ENCODE peak calls at places on chromosomes 2 and 18, in five cellular contexts. I is GM12878, T is K562, O is IMR-90, V is SK-N-SH. U is an unnamed sample.

GRCh38 chr2:215619989-215620388 is 184.1 kb upstream of the FN1 start:
- DNase-seq in O (no peak), V (no peak), T (peak), I (no peak), U (no peak)

GRCh38 chr2:37688771-37689468 is 17.5 kb upstream of the CDC42EP3 start:
- DNase-seq in V (no peak), T (no peak), O (peak), I (no peak), U (no peak)

GRCh38 chr18:67400502-67401117 is 115.9 kb downstream of the DSEL start:
- DNase-seq in I (no peak), V (no peak), T (no peak), O (peak), U (no peak)

GRCh38 chr2:240846881-240847601 is 21.6 kb upstream of the AGXT start:
- DNase-seq in V (no peak), O (no peak), I (no peak), T (no peak), U (no peak)

GRCh38 chr2:88638743-88639142 is 11.5 kb upstream of the EIF2AK3 start:
- DNase-seq in O (no peak), T (no peak), V (no peak), I (no peak), U (no peak)

GRCh38 chr2:217402622-217403383 is 542.9 kb upstream of the TNP1 start:
- DNase-seq in T (no peak), V (no peak), O (no peak), I (no peak), U (no peak)

GRCh38 chr2:37713258-37713700 is 41.8 kb upstream of the CDC42EP3 start:
- DNase-seq in I (peak), V (no peak), T (no peak), O (peak), U (no peak)

GRCh38 chr18:5738561-5738960 is 156.8 kb downstream of the TMEM200C start:
- DNase-seq in T (no peak), O (no peak), V (no peak), I (no peak), U (no peak)

GRCh38 chr2:27059141-27059820 is 7.8 kb downstream of the AGBL5 start:
- DNase-seq in T (no peak), V (no peak), I (no peak), O (no peak), U (no peak)

GRCh38 chr2:151973013-151973900 is 125.6 kb downstream of the CACNB4 start:
- DNase-seq in I (no peak), T (no peak), O (no peak), V (peak), U (peak)

GRCh38 chr18:30093376-30093775 is 949.2 kb downstream of the DSC3 start:
- DNase-seq in V (no peak), O (peak), T (no peak), I (no peak), U (no peak)

GRCh38 chr2:84375020-84375419 is 84.1 kb downstream of the SUCLG1 start:
- DNase-seq in T (no peak), V (no peak), I (no peak), O (no peak), U (no peak)
- TF ChIP-seq MXI1 in T (no peak), V (no peak), I (no peak), O (no peak), U (no peak)

DNA sequence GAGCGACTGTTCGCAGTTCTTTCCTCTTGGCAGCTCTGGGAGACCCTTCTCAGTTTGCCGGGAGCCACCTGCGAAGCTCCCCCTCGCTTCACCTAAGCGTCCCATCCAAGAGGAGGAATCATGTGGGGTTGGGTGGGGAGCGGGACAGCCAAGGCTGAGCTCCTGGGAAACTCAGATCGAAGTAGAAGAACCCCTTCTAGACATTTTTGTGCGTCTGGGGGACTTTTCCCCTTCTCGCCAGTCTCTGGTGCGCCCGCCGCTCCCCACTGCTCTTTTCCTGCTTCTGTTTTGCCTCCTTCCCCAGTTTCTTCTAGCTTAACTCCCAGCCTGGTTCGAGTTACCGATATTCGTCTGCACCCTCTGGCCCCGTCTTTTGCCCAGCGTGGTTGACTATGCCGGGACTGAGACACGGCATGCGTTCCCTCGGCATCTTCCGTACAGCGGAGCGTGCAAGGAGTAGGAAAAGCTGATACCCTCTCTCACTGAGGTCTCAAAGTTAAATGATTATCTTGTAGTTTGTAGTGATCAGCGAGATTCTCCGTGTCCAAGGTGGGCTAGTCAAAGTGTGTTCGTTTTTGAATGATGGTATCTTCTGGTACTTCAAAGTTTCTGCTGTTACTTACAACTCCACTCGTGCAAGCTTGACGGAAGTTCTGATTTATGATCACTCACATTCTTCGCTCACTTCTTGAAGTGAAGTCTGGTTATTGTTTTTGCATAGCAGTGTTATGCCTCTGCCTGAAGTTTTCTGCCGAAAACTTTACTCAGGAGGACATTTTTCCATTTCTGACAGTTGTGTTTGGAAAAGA is 664 bp downstream of the CAMKMT start:
- DNase-seq in V (peak), I (peak), O (peak), T (peak), U (peak)
- TF ChIP-seq MXI1 in V (peak), I (peak), O (peak), T (no peak), U (no peak)

GRCh38 chr18:79343567-79344207 is 52.0 kb upstream of the NFATC1 start:
- DNase-seq in V (no peak), T (no peak), I (no peak), O (no peak), U (peak)
- TF ChIP-seq MXI1 in V (no peak), T (no peak), I (no peak), O (no peak), U (no peak)

DNA sequence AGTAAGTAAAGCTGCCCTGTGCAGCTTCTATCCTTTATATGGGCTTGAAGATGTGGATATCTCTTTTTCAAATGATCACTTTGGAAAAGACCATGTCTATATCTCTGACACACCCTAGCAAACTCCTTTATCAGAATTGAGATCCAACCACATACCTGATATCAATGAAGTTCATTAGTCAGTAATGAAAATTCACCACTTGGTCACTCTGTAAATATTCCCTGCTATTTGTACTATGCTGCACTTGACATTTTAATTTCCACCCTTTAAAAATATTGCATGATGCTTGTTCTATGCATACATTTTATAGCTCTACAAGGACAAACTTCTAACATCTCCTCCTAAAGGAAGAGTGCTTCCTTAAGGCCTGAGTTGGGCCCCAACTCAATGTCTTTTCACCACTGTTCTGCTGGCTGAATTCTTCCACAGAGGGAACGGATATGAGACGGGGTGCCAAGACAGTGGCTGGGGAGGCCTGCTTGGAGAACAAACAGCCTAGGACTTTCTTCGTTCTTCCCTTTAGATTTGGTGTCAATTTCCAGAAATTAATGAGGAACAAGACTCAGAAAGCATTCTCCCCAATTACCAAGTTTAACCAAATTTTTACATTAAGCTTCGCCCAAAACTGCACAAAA is at the start of gene GKN2:
- DNase-seq in I (no peak), T (no peak), V (no peak), O (no peak), U (no peak)
- TF ChIP-seq MXI1 in I (no peak), T (no peak), V (no peak), O (no peak), U (no peak)

DNA sequence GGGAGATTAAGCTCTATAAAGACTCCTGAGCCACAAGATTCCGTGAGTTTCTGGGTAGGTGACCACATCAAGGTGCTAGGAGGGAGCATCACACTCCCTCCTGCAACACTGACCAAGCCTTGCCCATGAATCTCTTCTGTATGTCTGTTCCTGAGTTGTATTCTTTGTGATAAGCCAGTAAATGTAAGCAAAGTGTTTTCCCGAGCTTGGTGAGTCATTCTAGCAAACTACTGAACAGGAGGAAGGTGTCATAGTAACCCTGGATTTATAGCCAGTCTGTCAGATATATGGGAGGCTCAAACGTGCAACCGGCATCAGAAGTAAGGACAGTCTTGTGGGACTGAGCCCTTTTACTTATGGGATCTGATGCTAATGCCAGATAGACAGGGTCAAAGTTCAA is 346.1 kb upstream of the KYNU start:
- DNase-seq in O (no peak), T (no peak), I (no peak), V (no peak), U (no peak)
- TF ChIP-seq MXI1 in O (no peak), T (no peak), I (no peak), V (no peak), U (no peak)

DNA sequence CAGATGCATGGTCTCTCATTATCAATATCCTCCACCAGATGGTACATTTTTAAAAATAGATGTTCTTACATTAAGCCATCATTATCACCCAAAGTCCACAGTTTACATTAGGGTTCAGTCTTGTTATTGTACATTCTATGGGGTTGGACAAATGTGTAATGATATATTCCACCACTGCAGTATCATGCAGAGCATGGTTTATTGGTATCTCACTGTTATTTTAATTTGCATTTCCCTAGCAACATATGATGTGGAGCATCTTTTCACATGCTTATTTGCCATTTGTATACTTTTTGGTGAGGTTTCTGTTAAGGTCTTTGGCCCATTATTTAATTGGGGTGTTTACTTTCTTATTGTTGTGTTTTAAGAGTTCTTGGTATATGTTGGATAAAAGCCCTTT is 95.7 kb downstream of the PTH2R start:
- DNase-seq in I (no peak), T (no peak), V (no peak), O (no peak), U (no peak)
- TF ChIP-seq MXI1 in I (no peak), T (no peak), V (no peak), O (no peak), U (no peak)

GRCh38 chr2:161152302-161152701 is 7.9 kb upstream of the TANK start:
- DNase-seq in I (no peak), O (no peak), T (no peak), V (no peak), U (no peak)
- TF ChIP-seq MXI1 in I (no peak), O (no peak), T (no peak), V (no peak), U (no peak)

GRCh38 chr18:12278765-12279682 is 24.9 kb downstream of the CIDEA start:
- DNase-seq in O (peak), V (no peak), T (no peak), I (no peak), U (peak)
- TF ChIP-seq MXI1 in O (no peak), V (no peak), T (no peak), I (no peak), U (no peak)